ENCODE peak calls at places on chromosomes 13 and 19, in five cellular contexts. H is tibial nerve, N is tibial artery, E is psoas muscle, M is A549. Y is an unnamed sample.

GRCh38 chr13:60220072-60220471 is 56.3 kb upstream of the DIAPH3 start:
- DNase-seq in M (no peak), H (no peak), E (no peak), N (no peak), Y (no peak)

GRCh38 chr19:48991823-48992570 is 1.1 kb downstream of the GYS1 start:
- DNase-seq in E (peak; percentile 77), H (peak; percentile 45), M (peak; percentile 63), N (peak; percentile 85), Y (peak; percentile 46)

GRCh38 chr19:55603581-55604292 is 1.7 kb upstream of the ZNF865 start:
- DNase-seq in E (no peak), M (no peak), H (no peak), N (no peak), Y (no peak)

GRCh38 chr13:25214371-25215252 is 42.5 kb upstream of the AMER2 start:
- DNase-seq in M (peak; percentile 2), H (peak; percentile 43), N (peak; percentile 48), E (peak; percentile 67), Y (no peak)

GRCh38 chr19:3003046-3003445 is 25.7 kb downstream of the TLE6 start:
- DNase-seq in E (no peak), N (no peak), H (no peak), M (no peak), Y (no peak)

GRCh38 chr13:113849546-113849945 is 14.3 kb downstream of the GAS6 start:
- DNase-seq in N (no peak), M (no peak), H (no peak), E (no peak), Y (no peak)

GRCh38 chr19:46616631-46617322 is 8.1 kb downstream of the PTGIR start:
- DNase-seq in N (no peak), E (peak; percentile 45), H (no peak), M (peak; percentile 77), Y (no peak)

GRCh38 chr13:43061496-43062280 is 38.3 kb downstream of the DNAJC15 start:
- DNase-seq in M (no peak), N (no peak), H (no peak), E (no peak), Y (no peak)

GRCh38 chr13:113033054-113033453 is 64.0 kb downstream of the MCF2L start:
- DNase-seq in M (no peak), H (no peak), N (no peak), E (no peak), Y (no peak)

GRCh38 chr13:100356889-100357288 is 231.7 kb downstream of the GGACT start:
- DNase-seq in E (no peak), H (no peak), M (no peak), N (no peak), Y (no peak)

GRCh38 chr19:40717880-40718773 is 1.2 kb downstream of the ITPKC start:
- DNase-seq in E (no peak), H (no peak), M (peak; percentile 51), N (peak; percentile 62), Y (no peak)

GRCh38 chr13:80173224-80173623 is 167.7 kb downstream of the SPRY2 start:
- DNase-seq in E (no peak), H (no peak), M (no peak), N (peak; percentile 61), Y (no peak)

GRCh38 chr19:50542825-50543428 is 25.3 kb downstream of the LRRC4B start:
- DNase-seq in E (no peak), H (no peak), M (no peak), N (no peak), Y (no peak)

GRCh38 chr19:54536956-54537355 is 34.3 kb downstream of the LAIR2 start:
- DNase-seq in M (no peak), E (no peak), N (no peak), H (no peak), Y (no peak)

GRCh38 chr19:13396256-13397080 is 109.8 kb downstream of the CACNA1A start:
- DNase-seq in H (no peak), N (peak; percentile 51), M (peak; percentile 49), E (no peak), Y (peak; percentile 48)

GRCh38 chr13:101346161-101346560 is 70.1 kb downstream of the NALCN start:
- DNase-seq in H (no peak), E (no peak), M (no peak), N (no peak), Y (no peak)

GRCh38 chr19:32631381-32631780 is 43.6 kb downstream of the ANKRD27 start:
- DNase-seq in M (no peak), N (no peak), E (no peak), H (no peak), Y (no peak)

GRCh38 chr19:18322318-18322758 is 538 bp downstream of the LSM4 start:
- DNase-seq in E (no peak), M (peak; percentile 74), N (peak; percentile 60), H (no peak), Y (no peak)

GRCh38 chr13:22696433-22696832 is 484.3 kb upstream of the SGCG start:
- DNase-seq in E (no peak), N (no peak), M (no peak), H (no peak), Y (no peak)

GRCh38 chr19:41709951-41710645 is 1.7 kb downstream of the CEACAM5 start:
- DNase-seq in M (no peak), E (no peak), N (no peak), H (no peak), Y (no peak)

GRCh38 chr13:19862511-19863313 is 737 bp downstream of the ZMYM5 start:
- DNase-seq in E (peak; percentile 62), M (peak; percentile 27), N (peak; percentile 27), H (no peak), Y (no peak)

GRCh38 chr19:30498707-30499106 is 126.5 kb downstream of the ZNF536 start:
- DNase-seq in H (no peak), N (no peak), E (no peak), M (no peak), Y (peak; percentile 56)

GRCh38 chr13:25862156-25862555 is 189.7 kb downstream of the SHISA2 start:
- DNase-seq in E (no peak), N (no peak), M (no peak), H (no peak), Y (no peak)

GRCh38 chr13:108597943-108598342 is 31.5 kb upstream of the MYO16 start:
- DNase-seq in N (no peak), E (no peak), M (peak; percentile 12), H (no peak), Y (no peak)

GRCh38 chr19:41870401-41870873 is 6.6 kb upstream of the CD79A start:
- DNase-seq in E (peak; percentile 37), M (peak; percentile 65), H (no peak), N (no peak), Y (no peak)

GRCh38 chr13:100398360-100398759 is 190.2 kb downstream of the GGACT start:
- DNase-seq in M (no peak), N (no peak), E (no peak), H (no peak), Y (no peak)

GRCh38 chr13:110415669-110416068 is 108.6 kb downstream of the COL4A2 start:
- DNase-seq in H (no peak), M (peak; percentile 58), E (no peak), N (no peak), Y (no peak)

DNA sequence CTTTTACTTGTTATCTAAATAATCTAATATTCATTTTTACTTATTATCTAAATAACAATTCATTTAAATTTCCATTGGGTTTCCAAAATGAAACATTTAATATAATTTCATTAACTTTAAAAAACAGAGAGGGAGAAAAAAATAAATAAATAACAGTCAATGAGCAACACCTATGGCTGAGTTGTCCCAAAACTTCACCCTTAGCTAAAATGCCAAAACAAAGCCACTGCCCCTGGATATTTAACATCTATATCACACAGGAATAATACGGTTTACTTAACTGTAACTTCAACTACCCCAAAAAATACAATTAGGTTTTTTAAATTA is 570 bp downstream of the ELF1 start:
- DNase-seq in E (no peak), M (no peak), H (no peak), N (no peak), Y (no peak)
- H3K27ac ChIP-seq in E (peak overlapping the region; percentile 26), M (peak overlapping the region; percentile 94), H (peak overlapping the region; percentile 88), N (peak overlapping the region; percentile 44), Y (peak overlapping the region; percentile 23)

DNA sequence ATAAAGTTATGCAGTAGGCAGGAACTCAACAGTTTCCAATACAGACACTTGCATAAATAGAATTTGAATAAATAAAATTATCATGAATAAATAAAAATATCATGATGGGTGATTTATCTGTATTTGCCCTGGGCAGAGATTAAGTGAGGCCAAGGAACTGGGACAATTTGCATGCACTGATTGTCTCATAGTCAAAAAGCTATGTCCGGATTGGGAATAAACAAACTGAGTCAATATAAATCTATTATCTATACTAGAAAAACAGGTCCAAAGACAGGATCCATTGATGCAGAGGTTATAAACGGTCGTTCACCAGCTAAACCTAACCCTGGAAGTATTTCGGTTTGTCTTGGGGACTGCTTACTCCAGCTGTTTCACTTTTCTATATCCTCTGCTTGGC is 26.2 kb upstream of the FBXL3 start:
- DNase-seq in H (no peak), E (no peak), N (no peak), M (no peak), Y (no peak)
- H3K27ac ChIP-seq in H (no peak overlapping the region), E (no peak overlapping the region), N (no peak overlapping the region), M (no peak overlapping the region), Y (no peak overlapping the region)

DNA sequence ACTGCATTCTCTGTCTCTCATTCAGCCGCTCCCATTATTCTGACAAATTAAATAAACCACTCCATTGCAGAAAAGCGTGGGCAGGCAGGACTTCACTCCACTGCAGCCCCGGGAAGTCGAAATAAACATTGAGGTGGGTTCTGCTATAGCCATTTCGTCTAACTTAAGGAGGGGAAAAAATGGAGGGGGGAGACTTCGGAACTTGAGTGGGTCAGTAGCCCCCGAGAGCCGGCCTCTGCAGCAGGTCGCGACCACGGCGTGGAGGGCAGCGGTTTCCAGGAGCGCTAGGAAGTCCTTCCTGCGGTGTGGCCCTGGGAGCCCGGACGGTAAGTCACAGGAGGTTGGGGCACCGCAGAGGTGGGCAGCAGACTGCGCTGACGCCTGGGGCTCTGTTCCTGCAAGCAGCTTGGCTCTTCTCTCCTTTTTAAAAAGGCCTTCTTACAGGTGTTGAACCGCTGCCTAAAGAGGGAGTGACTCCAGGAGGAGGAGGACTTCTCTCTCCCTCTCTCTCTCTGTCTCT is 94.6 kb upstream of the SOX1 start:
- DNase-seq in H (no peak), E (no peak), N (no peak), M (no peak), Y (no peak)
- H3K27ac ChIP-seq in H (no peak overlapping the region), E (no peak overlapping the region), N (no peak overlapping the region), M (no peak overlapping the region), Y (no peak overlapping the region)

GRCh38 chr19:45251452-45252354 is 632 bp downstream of the MARK4 start:
- DNase-seq in M (no peak), E (peak; percentile 59), N (no peak), H (no peak), Y (no peak)

GRCh38 chr19:45255611-45256157 is 4.6 kb downstream of the MARK4 start:
- DNase-seq in E (no peak), N (no peak), M (no peak), H (no peak), Y (no peak)

GRCh38 chr19:45253396-45254027 is 2.4 kb downstream of the MARK4 start:
- DNase-seq in N (no peak), H (no peak), M (no peak), E (no peak), Y (peak; percentile 55)

GRCh38 chr19:45256836-45257235 is 5.8 kb downstream of the MARK4 start:
- DNase-seq in H (no peak), M (no peak), N (no peak), E (no peak), Y (no peak)

DNA sequence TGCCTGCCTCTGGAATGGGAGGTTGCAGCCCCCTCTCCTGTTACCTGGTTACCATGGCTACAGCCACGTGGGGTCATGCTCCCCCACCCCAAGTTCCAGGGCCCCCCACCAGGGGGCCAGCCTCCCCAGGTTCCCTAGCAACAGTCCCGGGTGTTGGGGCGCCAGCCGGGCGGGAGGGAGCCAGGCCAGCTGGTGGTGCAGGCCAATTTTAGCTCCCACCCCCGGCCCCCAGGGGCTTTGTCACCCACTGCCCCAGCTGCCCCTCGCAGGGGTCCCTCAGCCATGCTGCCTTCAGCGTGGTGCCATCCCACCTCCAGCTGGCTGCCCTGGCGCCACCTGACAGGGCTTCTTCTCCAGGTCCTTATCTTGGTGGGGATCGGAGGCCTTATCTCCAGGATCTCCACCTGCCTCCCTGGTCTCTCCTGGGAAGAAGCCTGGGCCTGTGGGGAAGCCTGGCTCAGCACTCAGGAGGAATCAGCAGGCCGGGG is 3.0 kb downstream of the MARK4 start:
- DNase-seq in H (no peak), M (no peak), N (no peak), E (no peak), Y (no peak)
- H3K27ac ChIP-seq in H (no peak overlapping the region), M (no peak overlapping the region), N (no peak overlapping the region), E (no peak overlapping the region), Y (no peak overlapping the region)